ENCODE peak calls at places on chromosomes 1 and 21, in eight cellular contexts. I, R, A, L, K, V, H and B are unnamed samples.

GRCh38 chr1:178501705-178502329 is 5.1 kb upstream of the CLEC20A start:
- DNase-seq in I (peak), R (peak), A (peak), L (peak), K (peak), V (peak), H (peak), B (peak)

GRCh38 chr1:41695118-41695517 is 210.6 kb upstream of the EDN2 start:
- DNase-seq in I (no peak), R (no peak), A (no peak), L (no peak), K (no peak), V (no peak), H (peak), B (peak)

GRCh38 chr1:117675907-117676430 is 70.1 kb downstream of the TENT5C start:
- DNase-seq in I (no peak), R (no peak), A (no peak), L (no peak), K (no peak), V (no peak), H (no peak), B (no peak)

GRCh38 chr1:211723273-211723672 is 47.9 kb upstream of the NEK2 start:
- DNase-seq in I (no peak), R (no peak), A (no peak), L (no peak), K (no peak), V (no peak), H (no peak), B (no peak)

GRCh38 chr1:52008074-52008809 is 17.7 kb upstream of the RAB3B start:
- DNase-seq in I (no peak), R (no peak), A (no peak), L (no peak), K (no peak), V (no peak), H (no peak), B (no peak)

GRCh38 chr1:108816049-108816882 is 40.6 kb downstream of the AKNAD1 start:
- DNase-seq in I (peak), R (peak), A (peak), L (peak), K (no peak), V (peak), H (peak), B (peak)

GRCh38 chr1:184691719-184692324 is 62.8 kb downstream of the EDEM3 start:
- DNase-seq in I (no peak), R (peak), A (peak), L (no peak), K (peak), V (peak), H (no peak), B (no peak)

GRCh38 chr1:170146861-170147260 is 1.1 kb downstream of the NTMT2 start:
- DNase-seq in I (no peak), R (no peak), A (no peak), L (no peak), K (no peak), V (no peak), H (no peak), B (no peak)

GRCh38 chr1:246726255-246726679 is 2.1 kb downstream of the SCCPDH start:
- DNase-seq in I (no peak), R (no peak), A (no peak), L (no peak), K (no peak), V (no peak), H (no peak), B (no peak)

GRCh38 chr1:32351859-32352745 is 10.2 kb downstream of the FAM229A start:
- DNase-seq in I (peak), R (no peak), A (peak), L (no peak), K (peak), V (peak), H (peak), B (peak)
- TF ChIP-seq CTCF in I (no peak), R (peak), A (peak), L (no peak), K (no peak), V (no peak), H (no peak), B (no peak)

GRCh38 chr21:45819478-45820170 is 161.9 kb upstream of the COL6A1 start:
- DNase-seq in I (no peak), R (no peak), A (peak), L (no peak), K (no peak), V (no peak), H (no peak), B (no peak)

GRCh38 chr21:45817345-45817744 is 164.2 kb upstream of the COL6A1 start:
- DNase-seq in I (no peak), R (no peak), A (no peak), L (no peak), K (no peak), V (no peak), H (no peak), B (no peak)

GRCh38 chr21:45818904-45819285 is 162.7 kb upstream of the COL6A1 start:
- DNase-seq in I (no peak), R (peak), A (peak), L (no peak), K (no peak), V (peak), H (no peak), B (no peak)

GRCh38 chr21:45816794-45817193 is 164.8 kb upstream of the COL6A1 start:
- DNase-seq in I (no peak), R (no peak), A (no peak), L (no peak), K (no peak), V (no peak), H (no peak), B (no peak)

DNA sequence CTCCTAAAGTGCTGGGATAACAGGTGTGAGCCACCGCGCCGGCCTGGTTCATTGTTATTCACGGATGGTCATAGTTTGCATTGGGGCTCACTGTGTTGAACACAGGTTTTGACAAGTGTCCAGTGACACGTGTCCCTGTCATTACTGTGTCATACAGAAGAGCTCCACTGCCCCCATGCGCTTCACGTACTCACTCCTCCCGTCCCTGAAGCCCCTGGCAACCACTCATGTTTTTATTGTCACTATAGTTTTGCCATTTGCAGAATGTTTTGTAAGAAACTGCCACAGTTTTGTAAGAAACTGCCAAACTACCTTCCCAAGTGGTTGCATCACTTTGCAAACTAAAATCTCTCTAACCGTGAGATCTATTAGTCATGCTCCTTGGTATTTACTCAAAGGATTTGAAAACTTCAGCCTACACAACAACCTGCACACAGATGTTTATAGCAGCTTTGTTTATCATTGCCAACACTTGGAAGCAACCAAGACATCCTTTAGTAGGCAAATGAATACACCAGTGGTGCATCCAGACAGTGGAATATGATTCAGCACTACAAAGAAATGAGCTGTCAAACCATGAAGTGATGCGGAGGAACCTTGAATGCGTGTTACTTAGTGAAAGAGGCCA is 163.2 kb upstream of the COL6A1 start:
- DNase-seq in I (no peak), R (no peak), A (peak), L (no peak), K (no peak), V (peak), H (no peak), B (no peak)
- TF ChIP-seq CTCF in I (no peak), R (no peak), A (no peak), L (no peak), K (no peak), V (no peak), H (no peak), B (no peak)

DNA sequence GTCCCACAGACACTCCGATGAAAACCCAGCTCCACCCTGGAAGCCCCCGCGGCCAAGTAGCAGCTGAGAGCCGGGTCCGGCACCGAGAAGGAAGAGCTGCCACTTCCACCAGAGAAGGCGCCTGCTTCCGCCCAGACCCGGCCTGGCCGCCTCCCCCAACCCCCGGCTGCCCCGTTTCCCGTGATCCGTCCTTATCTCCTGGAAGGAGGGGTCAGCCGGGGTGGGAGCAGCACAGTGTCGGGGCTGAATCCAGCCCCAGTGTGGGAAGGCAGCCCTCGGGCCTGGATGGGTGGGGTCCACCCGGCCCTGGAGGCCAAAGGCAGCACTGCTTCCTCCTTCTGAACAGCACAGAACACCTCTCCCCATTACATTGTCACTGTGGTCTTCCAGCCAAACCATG is 69.4 kb downstream of the MEGF6 start:
- DNase-seq in I (no peak), R (no peak), A (peak), L (no peak), K (no peak), V (no peak), H (no peak), B (no peak)
- TF ChIP-seq CTCF in I (no peak), R (no peak), A (no peak), L (peak), K (no peak), V (no peak), H (peak), B (no peak)

DNA sequence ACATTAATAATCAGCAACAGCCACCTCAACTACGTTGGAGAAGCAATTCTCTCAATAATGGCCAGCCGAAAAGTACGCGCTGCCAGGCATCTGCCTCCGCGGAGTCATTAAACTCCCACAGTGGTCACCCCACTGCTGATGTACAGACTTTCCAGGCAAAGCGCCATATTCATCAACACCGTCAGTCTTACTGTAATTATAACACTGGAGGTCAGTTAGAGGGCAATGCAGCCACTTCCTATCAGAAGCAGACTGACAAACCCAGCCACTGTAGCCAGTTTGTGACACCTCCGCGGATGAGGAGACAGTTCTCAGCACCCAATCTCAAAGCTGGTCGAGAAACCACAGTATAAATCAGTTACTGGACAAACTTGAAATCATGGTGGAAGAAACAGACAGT is 93.9 kb downstream of the KIF1B start:
- DNase-seq in I (no peak), R (no peak), A (no peak), L (no peak), K (no peak), V (no peak), H (no peak), B (no peak)
- TF ChIP-seq CTCF in I (no peak), R (no peak), A (no peak), L (no peak), K (no peak), V (no peak), H (no peak), B (no peak)

DNA sequence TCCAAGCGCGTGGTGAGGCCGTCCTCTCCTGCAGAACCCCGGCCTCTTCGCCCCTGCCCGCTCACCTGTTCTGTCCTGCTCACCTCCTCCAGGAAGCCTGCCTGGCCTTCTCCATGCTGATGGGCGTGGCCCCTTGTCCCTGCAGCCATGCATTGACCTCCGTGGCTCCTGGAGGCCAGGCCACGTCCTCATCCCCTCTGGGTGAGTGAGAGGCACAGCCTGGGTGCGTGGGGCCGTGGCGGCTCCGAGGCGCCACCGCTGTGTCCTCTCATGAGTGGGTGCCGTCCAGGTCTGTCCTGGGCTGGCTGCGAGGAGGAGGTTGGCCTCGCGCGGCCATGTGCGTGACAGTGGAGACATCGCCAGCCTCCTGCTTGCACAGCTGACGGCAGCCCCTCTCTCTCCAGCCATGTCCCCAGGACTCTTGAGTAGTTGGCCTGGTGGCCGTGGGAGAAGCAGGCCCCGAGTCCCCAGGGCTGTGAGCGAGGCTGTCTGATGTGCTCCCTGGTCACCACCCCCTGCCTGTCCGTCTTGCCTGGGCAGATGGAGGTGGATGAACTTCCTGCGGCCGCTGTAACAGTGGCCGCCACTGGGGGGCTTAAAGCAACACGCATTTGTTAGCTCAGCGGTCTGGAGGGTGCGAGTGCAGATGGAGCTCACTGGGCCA is 58.1 kb downstream of the PRKCZ start:
- DNase-seq in I (no peak), R (peak), A (peak), L (peak), K (peak), V (peak), H (no peak), B (no peak)
- TF ChIP-seq CTCF in I (peak), R (peak), A (peak), L (peak), K (peak), V (peak), H (peak), B (no peak)

GRCh38 chr1:18635833-18636671 is 5.4 kb downstream of the PAX7 start:
- DNase-seq in I (no peak), R (no peak), A (no peak), L (peak), K (peak), V (no peak), H (no peak), B (no peak)
- TF ChIP-seq CTCF in I (no peak), R (no peak), A (peak), L (peak), K (peak), V (no peak), H (no peak), B (no peak)